ENCODE peak calls at places on chromosome 9, in four cellular contexts. E is body of pancreas, S is GM12878, T is HepG2. N is an unnamed sample.

GRCh38 chr9:35029852-35030251 is 40.3 kb downstream of the DNAJB5 start:
- DNase-seq in E (no peak), S (no peak), T (no peak), N (no peak)

GRCh38 chr9:840343-840742 is 1.2 kb upstream of the DMRT1 start:
- DNase-seq in E (no peak), S (no peak), T (no peak), N (peak)

GRCh38 chr9:23011669-23012068 is 565.0 kb downstream of the DMRTA1 start:
- DNase-seq in E (no peak), S (no peak), T (no peak), N (no peak)

GRCh38 chr9:114347675-114348074 is 18.0 kb downstream of the ORM2 start:
- DNase-seq in E (no peak), S (no peak), T (no peak), N (no peak)

GRCh38 chr9:123073991-123074422 is 40.5 kb downstream of the GPR21 start:
- DNase-seq in E (no peak), S (no peak), T (no peak), N (no peak)

GRCh38 chr9:18893051-18893450 is 140.0 kb downstream of the SAXO1 start:
- DNase-seq in E (no peak), S (no peak), T (no peak), N (no peak)

GRCh38 chr9:94802795-94803194 is 76.3 kb downstream of the AOPEP start:
- DNase-seq in E (no peak), S (peak), T (no peak), N (no peak)

GRCh38 chr9:109780453-109781033 is 545 bp downstream of the PALM2AKAP2 start:
- DNase-seq in E (no peak), S (no peak), T (no peak), N (no peak)

GRCh38 chr9:20606637-20607036 is 15.7 kb downstream of the MLLT3 start:
- DNase-seq in E (peak), S (no peak), T (no peak), N (no peak)

DNA sequence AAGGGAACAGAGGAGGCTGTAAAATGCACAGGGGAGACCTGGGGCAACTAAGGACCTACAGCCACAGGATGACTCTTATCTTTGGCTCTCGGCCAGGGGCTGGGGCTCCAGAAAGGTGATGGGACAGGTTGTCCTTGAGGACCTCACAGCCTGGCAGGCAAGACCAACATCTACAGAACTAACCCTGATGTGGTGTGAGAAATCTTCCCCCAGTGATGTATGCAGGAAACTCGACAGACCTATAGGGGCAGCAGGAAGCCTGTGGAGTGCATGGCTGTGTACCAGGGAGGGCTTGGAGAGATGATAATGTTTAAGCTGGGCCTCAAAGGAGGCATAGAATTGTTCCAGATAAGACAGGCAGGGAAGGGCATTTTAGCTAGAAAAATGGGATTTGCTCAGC is 68.4 kb upstream of the SLC25A51 start:
- DNase-seq in E (peak), S (no peak), T (no peak), N (no peak)
- TF ChIP-seq CTCF in E (no peak), S (no peak), T (no peak), N (no peak)

GRCh38 chr9:68975644-68976043 is 38.3 kb downstream of the PRKACG start:
- DNase-seq in E (no peak), S (no peak), T (no peak), N (no peak)
- TF ChIP-seq POLR2A in E (peak), S (no peak), T (no peak), N (no peak)

DNA sequence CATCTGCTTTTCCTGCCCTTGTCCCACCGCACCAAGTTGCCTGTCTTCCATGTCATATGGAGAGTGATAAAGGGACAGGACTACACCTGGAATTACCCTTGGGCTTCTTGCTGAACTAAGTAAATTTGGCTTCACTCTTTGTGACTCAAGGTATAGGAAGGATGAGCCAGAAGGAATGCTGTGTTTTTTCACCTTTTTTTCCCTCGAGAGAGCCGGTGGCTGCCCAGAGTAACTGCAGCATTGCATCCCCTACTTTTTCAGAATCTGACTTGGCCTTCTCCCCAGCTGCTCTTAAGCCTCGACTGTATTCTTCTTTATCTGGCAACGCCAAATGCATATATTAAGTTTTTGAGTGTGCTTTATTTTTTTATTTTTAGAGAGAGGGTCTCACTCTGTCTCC is 38.4 kb downstream of the RCL1 start:
- DNase-seq in E (no peak), S (no peak), T (no peak), N (no peak)
- TF ChIP-seq CTCF in E (no peak), S (no peak), T (no peak), N (no peak)

DNA sequence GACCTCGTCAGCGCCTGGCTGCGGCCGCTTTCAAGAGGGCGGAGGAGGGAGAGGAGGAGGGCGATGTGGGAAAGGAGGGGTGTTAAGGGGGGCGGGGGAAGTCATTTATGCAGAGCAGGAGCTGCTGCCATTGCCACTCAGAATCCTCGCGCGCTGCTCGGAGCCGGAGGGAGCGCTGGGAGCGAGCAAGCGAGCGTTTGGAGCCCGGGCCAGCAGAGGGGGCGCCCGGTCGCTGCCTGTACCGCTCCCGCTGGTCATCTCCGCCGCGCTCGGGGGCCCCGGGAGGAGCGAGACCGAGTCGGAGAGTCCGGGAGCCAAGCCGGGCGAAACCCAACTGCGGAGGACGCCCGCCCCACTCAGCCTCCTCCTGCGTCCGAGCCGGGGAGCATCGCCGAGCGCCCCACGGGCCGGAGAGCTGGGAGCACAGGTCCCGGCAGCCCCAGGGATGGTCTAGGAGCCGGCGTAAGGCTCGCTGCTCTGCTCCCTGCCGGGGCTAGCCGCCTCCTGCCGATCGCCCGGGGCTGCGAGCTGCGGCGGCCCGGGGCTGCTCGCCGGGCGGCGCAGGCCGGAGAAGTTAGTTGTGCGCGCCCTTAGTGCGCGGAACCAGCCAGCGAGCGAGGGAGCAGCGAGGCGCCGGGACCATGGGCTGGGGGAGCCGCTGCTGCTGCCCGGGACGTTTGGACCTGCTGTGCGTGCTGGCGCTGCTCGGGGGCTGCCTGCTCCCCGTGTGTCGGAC is at the start of gene PCSK5:
- DNase-seq in E (peak), S (no peak), T (peak), N (peak)
- TF ChIP-seq POLR2A in E (peak), S (no peak), T (no peak), N (no peak)

GRCh38 chr9:129885018-129885669 is 49.9 kb downstream of the USP20 start:
- DNase-seq in E (peak), S (peak), T (peak), N (no peak)
- TF ChIP-seq CTCF in E (no peak), S (peak), T (peak), N (no peak)

GRCh38 chr9:137494104-137494544 is 35.0 kb upstream of the NSMF start:
- DNase-seq in E (no peak), S (no peak), T (no peak), N (no peak)
- TF ChIP-seq POLR2A in E (no peak), S (no peak), T (no peak), N (no peak)

GRCh38 chr9:2625427-2625826 is 3.8 kb downstream of the VLDLR start:
- DNase-seq in E (no peak), S (no peak), T (no peak), N (no peak)
- TF ChIP-seq CTCF in E (no peak), S (no peak), T (no peak), N (no peak)

GRCh38 chr9:107648153-107648716 is 158.7 kb upstream of the KLF4 start:
- DNase-seq in E (no peak), S (no peak), T (no peak), N (no peak)

GRCh38 chr9:107647611-107648010 is 158.0 kb upstream of the KLF4 start:
- DNase-seq in E (no peak), S (no peak), T (no peak), N (no peak)

GRCh38 chr9:107650321-107650720 is 160.8 kb upstream of the KLF4 start:
- DNase-seq in E (no peak), S (no peak), T (no peak), N (no peak)

GRCh38 chr9:107645464-107645833 is 155.9 kb upstream of the KLF4 start:
- DNase-seq in E (no peak), S (no peak), T (no peak), N (no peak)

GRCh38 chr9:107644774-107645463 is 155.3 kb upstream of the KLF4 start:
- DNase-seq in E (peak), S (no peak), T (no peak), N (peak)
- TF ChIP-seq POLR2A in E (no peak), S (no peak), T (no peak), N (no peak)

GRCh38 chr9:115653231-115653630 is 500.4 kb upstream of the PAPPA start:
- DNase-seq in E (no peak), S (no peak), T (no peak), N (no peak)

GRCh38 chr9:115657695-115658094 is 495.9 kb upstream of the PAPPA start:
- DNase-seq in E (no peak), S (no peak), T (no peak), N (no peak)
- TF ChIP-seq CTCF in E (no peak), S (no peak), T (no peak), N (no peak)

GRCh38 chr9:92184041-92184564 is 68.9 kb upstream of the SPTLC1 start:
- DNase-seq in E (no peak), S (no peak), T (no peak), N (no peak)
- TF ChIP-seq POLR2A in E (no peak), S (no peak), T (no peak), N (no peak)